ENCODE peak calls at places on chromosomes 7 and 10, in five cellular contexts. A is left ventricle myocardium inferior, B is neural progenitor cell, U is ELF-1, J is upper lobe of right lung. Z is an unnamed sample.

GRCh38 chr7:45593121-45593541 is 19.0 kb downstream of the ADCY1 start:
- DNase-seq in A (no peak), B (no peak), U (no peak), J (no peak), Z (peak; percentile 20)

GRCh38 chr10:28445511-28445910 is 87.4 kb upstream of the WAC start:
- DNase-seq in A (no peak), B (peak; percentile 41), U (no peak), J (no peak), Z (no peak)

GRCh38 chr7:39413866-39414668 is 152.1 kb upstream of the YAE1 start:
- DNase-seq in A (peak; percentile 34), B (peak; percentile 86), U (peak; percentile 81), J (peak; percentile 74), Z (peak; percentile 86)

GRCh38 chr7:54705436-54705835 is 53.6 kb downstream of the SEC61G start:
- DNase-seq in A (no peak), B (no peak), U (no peak), J (no peak), Z (no peak)

GRCh38 chr10:32949221-32949678 is 8.8 kb downstream of the ITGB1 start:
- DNase-seq in A (no peak), B (no peak), U (no peak), J (no peak), Z (no peak)

GRCh38 chr10:117137031-117137910 is 799 bp downstream of the VAX1 start:
- DNase-seq in A (no peak), B (peak; percentile 83), U (peak; percentile 70), J (no peak), Z (peak; percentile 63)

GRCh38 chr10:67539312-67539711 is 156.7 kb downstream of the CTNNA3 start:
- DNase-seq in A (no peak), B (no peak), U (no peak), J (no peak), Z (no peak)

GRCh38 chr7:38368191-38368605 is 94.8 kb upstream of the TARP start:
- DNase-seq in A (peak; percentile 45), B (peak; percentile 82), U (peak; percentile 92), J (peak; percentile 84), Z (peak; percentile 95)

GRCh38 chr7:132577206-132578049 is 1.2 kb upstream of the PLXNA4 start:
- DNase-seq in A (peak; percentile 84), B (peak; percentile 92), U (peak; percentile 73), J (peak; percentile 76), Z (peak; percentile 69)

GRCh38 chr7:88462799-88463198 is 156.1 kb upstream of the STEAP4 start:
- DNase-seq in A (no peak), B (no peak), U (no peak), J (no peak), Z (no peak)

GRCh38 chr7:90487808-90488207 is 18.4 kb downstream of the PTTG1IP2 start:
- DNase-seq in A (no peak), B (no peak), U (no peak), J (no peak), Z (no peak)

GRCh38 chr10:14374745-14375445 is 44.2 kb upstream of the FRMD4A start:
- DNase-seq in A (no peak), B (no peak), U (no peak), J (no peak), Z (no peak)

GRCh38 chr10:13741438-13741837 is 154.7 kb downstream of the PRPF18 start:
- DNase-seq in A (no peak), B (no peak), U (no peak), J (no peak), Z (no peak)

GRCh38 chr10:56551037-56551436 is 190.0 kb upstream of the ZWINT start:
- DNase-seq in A (no peak), B (no peak), U (no peak), J (no peak), Z (no peak)

GRCh38 chr10:79383974-79384606 is 36.8 kb downstream of the PPIF start:
- DNase-seq in A (peak; percentile 13), B (no peak), U (no peak), J (peak; percentile 60), Z (peak; percentile 19)

GRCh38 chr7:128876978-128877755 is 14.5 kb downstream of the ATP6V1F start:
- DNase-seq in A (peak; percentile 13), B (no peak), U (no peak), J (peak; percentile 57), Z (no peak)

GRCh38 chr7:55348502-55348901 is 16.6 kb upstream of the LANCL2 start:
- DNase-seq in A (no peak), B (no peak), U (no peak), J (no peak), Z (no peak)

GRCh38 chr7:105760549-105761447 is 115.6 kb downstream of the ATXN7L1 start:
- DNase-seq in A (no peak), B (no peak), U (no peak), J (no peak), Z (no peak)

Z was measured in H9.